ENCODE peak calls at places on chromosomes 3 and 15, in four cellular contexts. One of them, this sample, is unnamed.

GRCh38 chr3:189372205-189372764 is 200.5 kb downstream of the TPRG1 start:
- DNase-seq in CD4-positive, alpha-beta memory T cell: no peak
- DNase-seq in iris pigment epithelial cell: no peak
- DNase-seq in HS-5: no peak
- DNase-seq in this sample: no peak

GRCh38 chr3:82520846-82521245 is 759.4 kb upstream of the GBE1 start:
- DNase-seq in CD4-positive, alpha-beta memory T cell: no peak
- DNase-seq in iris pigment epithelial cell: no peak
- DNase-seq in HS-5: no peak
- DNase-seq in this sample: no peak

GRCh38 chr3:126895178-126896066 is 87.5 kb upstream of the PLXNA1 start:
- DNase-seq in CD4-positive, alpha-beta memory T cell: no peak
- DNase-seq in iris pigment epithelial cell: peak; percentile 29
- DNase-seq in HS-5: no peak
- DNase-seq in this sample: no peak

GRCh38 chr15:91413142-91413541 is 313.1 kb downstream of the SV2B start:
- DNase-seq in CD4-positive, alpha-beta memory T cell: no peak
- DNase-seq in iris pigment epithelial cell: no peak
- DNase-seq in HS-5: peak; percentile 37
- DNase-seq in this sample: no peak

GRCh38 chr15:85988741-85989140 is 90.9 kb upstream of the AGBL1 start:
- DNase-seq in CD4-positive, alpha-beta memory T cell: no peak
- DNase-seq in iris pigment epithelial cell: no peak
- DNase-seq in HS-5: no peak
- DNase-seq in this sample: no peak

GRCh38 chr3:104359546-104359945 is 1007.2 kb upstream of the ALCAM start:
- DNase-seq in CD4-positive, alpha-beta memory T cell: no peak
- DNase-seq in iris pigment epithelial cell: peak; percentile 93
- DNase-seq in HS-5: peak; percentile 84
- DNase-seq in this sample: no peak

GRCh38 chr3:197306374-197307086 is 8.1 kb upstream of the DLG1 start:
- DNase-seq in CD4-positive, alpha-beta memory T cell: no peak
- DNase-seq in iris pigment epithelial cell: peak; percentile 93
- DNase-seq in HS-5: peak; percentile 90
- DNase-seq in this sample: no peak

GRCh38 chr3:5128861-5129260 is 6.8 kb downstream of the ARL8B start:
- DNase-seq in CD4-positive, alpha-beta memory T cell: no peak
- DNase-seq in iris pigment epithelial cell: no peak
- DNase-seq in HS-5: no peak
- DNase-seq in this sample: no peak

GRCh38 chr3:147410518-147411234 is 1.5 kb downstream of the ZIC1 start:
- DNase-seq in CD4-positive, alpha-beta memory T cell: no peak
- DNase-seq in iris pigment epithelial cell: peak; percentile 43
- DNase-seq in HS-5: peak; percentile 55
- DNase-seq in this sample: no peak

GRCh38 chr15:34271493-34271892 is 46.7 kb downstream of the EMC4 start:
- DNase-seq in CD4-positive, alpha-beta memory T cell: no peak
- DNase-seq in iris pigment epithelial cell: peak; percentile 90
- DNase-seq in HS-5: peak; percentile 22
- DNase-seq in this sample: no peak

GRCh38 chr15:66750609-66751008 is 48.6 kb downstream of the SMAD6 start:
- DNase-seq in CD4-positive, alpha-beta memory T cell: no peak
- DNase-seq in iris pigment epithelial cell: no peak
- DNase-seq in HS-5: no peak
- DNase-seq in this sample: no peak

GRCh38 chr15:79035111-79035601 is 55.4 kb downstream of the RASGRF1 start:
- DNase-seq in CD4-positive, alpha-beta memory T cell: no peak
- DNase-seq in iris pigment epithelial cell: peak; percentile 7
- DNase-seq in HS-5: no peak
- DNase-seq in this sample: no peak

GRCh38 chr3:197181751-197182150 is 116.7 kb downstream of the DLG1 start:
- DNase-seq in CD4-positive, alpha-beta memory T cell: no peak
- DNase-seq in iris pigment epithelial cell: peak; percentile 95
- DNase-seq in HS-5: no peak
- DNase-seq in this sample: peak; percentile 37

GRCh38 chr3:69385723-69386483 is at the start of gene FRMD4B:
- DNase-seq in CD4-positive, alpha-beta memory T cell: no peak
- DNase-seq in iris pigment epithelial cell: peak; percentile 12
- DNase-seq in HS-5: no peak
- DNase-seq in this sample: peak; percentile 92

GRCh38 chr15:25858952-25859760 is 4.0 kb downstream of the ATP10A start:
- DNase-seq in CD4-positive, alpha-beta memory T cell: no peak
- DNase-seq in iris pigment epithelial cell: no peak
- DNase-seq in HS-5: no peak
- DNase-seq in this sample: no peak

GRCh38 chr3:16119887-16120286 is 54.6 kb upstream of the GALNT15 start:
- DNase-seq in CD4-positive, alpha-beta memory T cell: no peak
- DNase-seq in iris pigment epithelial cell: no peak
- DNase-seq in HS-5: no peak
- DNase-seq in this sample: no peak